ENCODE peak calls at places on chromosomes 11 and 22, in six cellular contexts. O is thoracic aorta, D is ovary, F is transverse colon, J is Caco-2, Y is A549. M is an unnamed sample. For H3K9me3, the result is how much of the 10 kb centered on the place peaks cover.

GRCh38 chr11:12266943-12267342 is 110.4 kb upstream of the PARVA start:
- DNase-seq in O (no peak), J (no peak), D (no peak), F (no peak), Y (no peak), M (no peak)

GRCh38 chr22:45496451-45496941 is 6.2 kb upstream of the FBLN1 start:
- DNase-seq in J (peak), F (no peak), Y (no peak), D (peak), O (no peak), M (no peak)

GRCh38 chr11:2779981-2780849 is 80.4 kb upstream of the KCNQ1OT1 start:
- DNase-seq in D (peak), O (peak), Y (no peak), J (no peak), F (peak), M (no peak)

GRCh38 chr11:111302298-111302697 is 4.0 kb downstream of the POU2AF3 start:
- DNase-seq in D (no peak), J (no peak), Y (no peak), F (peak), O (no peak), M (no peak)

GRCh38 chr22:30221121-30221992 is 25.2 kb downstream of the LIF start:
- DNase-seq in Y (no peak), D (no peak), O (no peak), F (peak), J (no peak), M (peak)

GRCh38 chr22:50305658-50306566 is 1.5 kb downstream of the PLXNB2 start:
- DNase-seq in D (peak), Y (peak), J (no peak), F (peak), O (peak), M (no peak)

GRCh38 chr11:97364047-97364446 is 974.2 kb downstream of the JRKL start:
- DNase-seq in O (no peak), Y (no peak), F (no peak), D (no peak), J (no peak), M (no peak)

GRCh38 chr11:75463106-75463774 is 30.2 kb upstream of the KLHL35 start:
- DNase-seq in F (no peak), J (no peak), Y (no peak), D (no peak), O (no peak), M (no peak)

GRCh38 chr11:74633406-74634393 is 41.3 kb downstream of the POLD3 start:
- DNase-seq in Y (no peak), D (no peak), F (no peak), O (no peak), J (no peak), M (no peak)

GRCh38 chr22:49583886-49584505 is 243.7 kb downstream of the BRD1 start:
- DNase-seq in F (peak), J (no peak), O (no peak), Y (no peak), D (no peak), M (no peak)

GRCh38 chr11:92311616-92312449 is 87.2 kb downstream of the FAT3 start:
- DNase-seq in J (no peak), F (no peak), O (no peak), Y (no peak), D (no peak), M (no peak)
- TF ChIP-seq CTCF in J (no peak), F (no peak), O (no peak), Y (no peak), D (no peak), M (no peak)

DNA sequence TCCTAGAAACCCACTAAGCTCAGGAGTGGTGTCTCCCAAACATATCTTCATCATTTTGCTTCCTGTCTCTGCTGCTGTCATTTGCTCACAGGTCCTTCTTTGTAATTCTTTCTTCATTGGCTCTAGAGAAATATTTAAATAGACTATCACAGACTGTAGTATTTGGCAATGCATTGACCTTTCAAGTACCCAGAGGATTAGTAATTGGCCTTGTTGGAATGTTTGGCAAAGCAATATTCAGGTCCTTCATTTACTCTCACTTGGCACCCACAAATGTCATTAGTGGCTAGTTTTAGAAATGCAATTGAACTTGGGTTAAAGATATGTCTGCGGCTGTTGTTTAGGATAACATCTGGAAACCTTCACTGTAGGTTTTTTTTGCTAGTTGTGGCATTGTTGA is 11.6 kb downstream of the OR4C5 start:
- DNase-seq in J (no peak), D (no peak), F (no peak), Y (no peak), O (no peak), M (no peak)
- H3K9me3 ChIP-seq in J (under half), D (under half), F (under half), Y (under half), O (under half), M (under half)

GRCh38 chr11:102325088-102325487 is 7.8 kb downstream of the BIRC3 start:
- DNase-seq in D (no peak), Y (no peak), F (no peak), O (no peak), J (no peak), M (no peak)
- TF ChIP-seq CTCF in D (no peak), Y (peak), F (no peak), O (no peak), J (peak), M (no peak)

DNA sequence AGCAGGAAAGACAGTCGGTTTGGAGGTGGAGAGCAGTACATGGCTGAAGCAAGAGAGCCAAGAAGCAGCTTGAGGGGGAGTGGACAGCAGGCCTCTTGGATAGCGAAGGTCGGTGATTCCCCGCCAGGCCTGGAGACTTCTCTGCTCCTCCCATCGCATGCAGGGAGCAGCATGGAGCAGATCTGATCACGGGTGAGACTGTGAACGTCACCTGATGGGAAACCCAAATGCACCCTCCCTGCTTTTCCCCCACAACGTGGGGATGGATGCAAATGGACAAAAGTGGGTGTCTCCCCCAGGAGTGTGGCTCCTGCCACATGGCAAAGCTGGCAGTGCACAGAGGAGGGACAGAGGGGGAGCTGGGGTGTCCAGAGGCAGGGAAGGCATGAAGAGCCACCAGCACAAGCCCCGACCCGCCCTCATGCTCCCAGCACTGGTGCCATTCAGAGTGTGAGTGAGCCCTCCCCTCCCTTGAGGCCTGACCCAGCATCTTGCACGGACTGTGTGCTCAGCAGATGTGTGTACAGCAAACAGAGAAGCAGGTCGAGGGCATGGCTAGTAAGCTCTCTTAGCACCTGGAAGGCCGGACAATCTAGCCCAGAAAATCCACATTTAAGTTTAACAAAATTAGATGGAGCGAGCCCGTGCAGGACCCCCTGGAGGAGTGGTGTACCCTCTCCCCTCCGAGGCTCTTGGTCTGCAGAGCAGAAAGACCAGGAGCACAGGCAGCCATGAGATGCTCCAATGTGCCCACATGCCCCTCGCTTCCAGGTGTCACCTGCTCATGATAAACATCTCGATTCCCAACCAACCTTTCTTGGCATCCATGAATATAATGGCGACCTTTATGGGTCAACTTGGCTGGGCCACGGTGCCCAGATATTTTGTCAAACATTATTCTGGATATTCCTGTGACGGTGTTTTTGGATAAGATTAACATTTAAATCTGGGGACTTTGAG is 661.7 kb downstream of the TBC1D22A start:
- DNase-seq in J (no peak), D (no peak), Y (no peak), F (no peak), O (no peak), M (no peak)
- H3K9me3 ChIP-seq in J (under half), D (under half), Y (under half), F (under half), O (under half), M (under half)

DNA sequence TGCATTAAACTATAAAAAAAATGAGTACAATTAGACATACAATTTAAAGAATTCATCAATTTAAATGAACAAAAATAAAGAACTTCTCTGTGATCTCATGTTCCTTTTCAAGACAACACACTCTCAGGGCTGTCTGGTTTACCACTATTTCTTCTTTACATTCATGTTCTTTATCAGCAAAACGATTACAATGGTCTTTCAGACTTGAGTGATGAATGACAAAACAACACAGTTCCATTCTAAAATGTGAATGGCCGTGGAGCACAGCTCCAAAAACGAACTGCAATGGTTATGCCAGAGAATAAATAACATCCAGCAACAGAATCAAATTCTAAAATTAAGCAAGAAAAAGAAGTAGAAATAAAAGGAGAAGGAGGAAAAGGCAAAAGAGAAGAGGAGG is 113.1 kb downstream of the CADM1 start:
- DNase-seq in F (no peak), J (no peak), D (no peak), Y (no peak), O (no peak), M (no peak)
- TF ChIP-seq CTCF in F (no peak), J (no peak), D (no peak), Y (no peak), O (no peak), M (no peak)

GRCh38 chr22:37951305-37951704 is 2.1 kb downstream of the C22orf23 start:
- DNase-seq in Y (peak), J (no peak), O (no peak), F (no peak), D (no peak), M (no peak)

GRCh38 chr22:37953062-37953436 is 352 bp downstream of the C22orf23 start:
- DNase-seq in D (no peak), Y (peak), J (no peak), O (no peak), F (no peak), M (no peak)

GRCh38 chr22:37959231-37959825 is 5.8 kb downstream of the POLR2F start:
- DNase-seq in Y (no peak), F (no peak), D (no peak), J (no peak), O (no peak), M (no peak)

GRCh38 chr22:37957232-37957631 is 3.7 kb downstream of the POLR2F start:
- DNase-seq in J (no peak), Y (no peak), F (no peak), O (no peak), D (no peak), M (no peak)

GRCh38 chr22:37953437-37954179 is at the start of the genes C22orf23 and POLR2F:
- DNase-seq in D (peak), J (peak), Y (peak), O (peak), F (peak), M (peak)
- H3K9me3 ChIP-seq in D (under half), J (under half), Y (under half), O (under half), F (under half), M (under half)

GRCh38 chr11:69125861-69126260 is 29.9 kb upstream of the SMIM38 start:
- DNase-seq in O (no peak), J (no peak), D (no peak), F (no peak), Y (no peak), M (no peak)

GRCh38 chr11:69122642-69123431 is 32.9 kb upstream of the SMIM38 start:
- DNase-seq in F (peak), J (peak), O (peak), D (no peak), Y (peak), M (peak)

GRCh38 chr11:69122337-69122641 is 33.4 kb upstream of the SMIM38 start:
- DNase-seq in O (no peak), F (no peak), D (no peak), Y (peak), J (no peak), M (no peak)

GRCh38 chr11:69121621-69122336 is 34.0 kb upstream of the SMIM38 start:
- DNase-seq in F (no peak), D (no peak), J (no peak), Y (peak), O (no peak), M (no peak)

DNA sequence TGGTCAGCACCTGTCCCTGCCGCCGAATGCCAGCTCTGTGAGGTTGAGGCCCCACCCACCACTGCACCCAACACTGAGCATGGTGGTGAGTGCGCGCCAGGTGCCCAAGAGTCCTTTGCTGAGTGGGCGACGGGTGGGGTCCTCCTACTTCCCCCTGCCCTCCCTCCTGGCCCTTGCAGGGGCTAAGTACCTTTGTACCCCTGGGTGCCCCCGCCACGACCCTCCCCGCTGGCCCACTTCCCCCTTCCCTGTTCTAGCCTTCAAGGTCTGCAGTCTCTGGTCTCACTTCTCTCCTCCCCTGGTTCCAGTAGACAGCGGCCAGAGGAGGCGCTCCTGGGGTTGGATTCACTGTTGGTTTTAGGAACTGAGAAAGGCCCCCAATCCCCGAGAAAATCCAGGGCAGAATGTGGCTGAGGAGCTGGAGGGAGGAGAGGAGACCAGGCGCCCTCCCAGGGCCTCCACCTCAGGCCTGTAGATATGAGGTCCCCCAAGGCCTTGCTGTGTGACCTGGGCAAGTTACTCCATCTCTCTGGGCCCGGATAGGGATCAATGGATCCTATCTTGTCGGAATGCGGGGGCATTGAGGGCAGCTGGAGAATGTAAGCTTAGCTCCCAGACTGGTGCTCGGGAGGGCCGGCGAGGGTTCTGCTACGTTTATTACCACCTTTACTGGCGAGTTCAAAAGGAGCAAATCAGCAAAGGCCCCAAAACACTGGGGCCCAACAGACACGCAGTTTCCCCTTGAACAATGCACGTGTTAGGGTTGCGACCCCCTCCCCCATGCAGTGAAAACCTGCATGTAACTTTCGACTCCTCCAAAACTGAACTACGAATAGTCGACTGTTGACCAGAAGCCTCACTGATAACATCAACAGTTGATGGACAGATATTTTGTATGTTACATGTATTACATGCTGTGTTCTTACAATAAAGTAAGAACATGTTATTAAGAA is 31.9 kb upstream of the SMIM38 start:
- DNase-seq in Y (no peak), D (no peak), O (no peak), J (no peak), F (no peak), M (no peak)
- TF ChIP-seq CTCF in Y (no peak), D (no peak), O (no peak), J (peak), F (no peak), M (no peak)

DNA sequence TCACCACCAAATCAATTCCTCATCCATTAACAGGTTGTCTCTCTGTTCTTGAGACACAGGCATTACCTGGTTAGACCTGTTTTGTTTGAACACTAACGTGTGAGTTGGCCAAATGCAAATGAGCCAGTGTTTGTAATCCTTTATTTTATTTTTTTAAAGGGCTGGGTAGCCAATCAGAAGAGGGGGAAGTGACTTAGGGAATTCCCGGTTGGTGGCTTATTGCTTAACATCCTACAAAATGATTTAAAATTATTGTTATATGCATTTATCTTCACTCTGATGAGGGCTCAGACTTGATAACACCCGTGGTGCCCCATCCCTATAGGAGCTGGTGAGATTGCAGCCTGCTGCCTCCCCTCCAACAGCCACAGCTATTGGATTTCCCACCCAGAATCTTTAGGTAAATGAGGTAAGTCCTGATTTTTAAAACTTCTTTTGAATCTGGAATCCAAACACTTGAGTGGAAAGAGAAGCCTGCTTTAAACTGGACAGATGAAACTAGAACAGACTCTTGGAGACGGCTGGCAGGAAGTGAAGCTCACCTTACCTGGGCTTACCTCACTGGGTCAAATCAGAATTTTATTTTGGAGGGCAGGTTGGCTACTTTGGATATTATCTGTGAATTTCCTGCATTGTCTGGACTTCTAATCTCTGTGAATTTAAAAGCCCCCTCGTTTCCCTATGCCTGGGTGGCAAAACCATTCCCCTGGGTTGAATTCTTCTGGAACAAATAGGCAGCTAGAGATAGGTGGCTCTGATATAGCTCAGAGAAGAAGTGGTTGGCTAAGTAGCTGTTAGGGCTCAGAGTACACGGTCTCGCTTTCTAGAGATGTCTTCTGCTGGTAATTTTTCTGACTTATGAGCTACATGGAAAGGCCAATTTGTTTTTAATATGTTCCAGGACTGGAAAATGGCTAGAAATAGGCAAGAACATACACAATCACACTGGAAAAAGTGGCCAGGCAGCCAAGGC is at the start of gene EHF:
- DNase-seq in J (no peak), O (no peak), Y (no peak), F (peak), D (no peak), M (no peak)
- H3K9me3 ChIP-seq in J (under half), O (under half), Y (under half), F (under half), D (under half), M (under half)

DNA sequence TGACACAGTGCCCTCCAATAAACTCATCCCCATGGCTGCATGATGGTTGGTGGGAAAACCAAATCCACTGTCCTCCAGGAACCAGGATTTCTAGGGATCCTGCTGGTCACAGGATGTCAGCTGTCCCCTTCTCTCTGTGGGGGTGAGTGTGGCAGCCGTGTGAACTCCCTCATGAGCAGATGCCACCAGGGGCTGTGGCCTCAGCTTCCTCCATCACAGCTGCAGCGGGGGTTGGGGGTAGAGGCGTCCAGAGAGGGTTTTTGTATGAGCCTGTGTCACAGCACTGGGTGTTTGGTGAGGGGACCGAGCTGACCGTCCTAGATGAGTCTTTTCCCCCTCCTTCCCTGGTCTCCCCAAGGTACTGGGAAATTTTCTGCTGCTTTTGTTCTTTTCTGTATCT is 26.4 kb downstream of the IGLL5 start:
- DNase-seq in J (no peak), D (no peak), Y (no peak), F (no peak), O (no peak), M (no peak)
- TF ChIP-seq CTCF in J (no peak), D (no peak), Y (no peak), F (no peak), O (no peak), M (no peak)

DNA sequence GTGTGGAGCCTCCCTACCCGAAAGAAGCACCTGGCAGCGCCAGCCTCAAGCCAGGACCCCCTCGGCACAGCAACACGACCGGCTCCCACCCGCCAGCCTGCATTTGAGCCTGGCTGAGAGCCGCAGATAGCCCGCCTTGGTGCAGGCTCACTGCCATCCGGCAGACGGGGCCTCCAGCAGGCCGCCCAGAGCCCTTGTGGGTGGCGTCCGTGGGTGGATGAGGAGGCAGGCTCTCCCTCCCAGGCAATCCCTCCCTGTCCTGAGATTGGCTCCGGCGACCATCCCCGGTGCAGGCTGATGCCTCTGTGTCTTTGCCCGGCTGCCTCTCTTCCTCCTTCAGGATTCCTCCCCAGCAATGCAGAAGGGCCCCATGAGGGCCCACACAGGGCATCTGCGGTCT is 1527.9 kb downstream of the BRD1 start:
- DNase-seq in F (no peak), O (no peak), D (no peak), J (no peak), Y (no peak), M (no peak)
- H3K9me3 ChIP-seq in F (under half), O (under half), D (under half), J (under half), Y (under half), M (under half)